ENCODE peak calls at places on chromosomes 2 and 18, in eight cellular contexts. One of them, this sample, is unnamed.

GRCh38 chr2:220648628-220649027 is 923.5 kb downstream of the EPHA4 start:
- DNase-seq in G401: no peak
- DNase-seq in CD4-positive, alpha-beta T cell: no peak
- DNase-seq in AG08396: no peak
- DNase-seq in astrocyte of the hippocampus: peak
- DNase-seq in hepatocyte: no peak
- DNase-seq in NCI-H1436 treated with DMSO at 0.1 percent for 48 hours: no peak
- DNase-seq in NCI-H1092 treated with DMSO at 0.1 percent for 48 hours: no peak
- DNase-seq in this sample: no peak

GRCh38 chr2:231604101-231604684 is 11.5 kb downstream of the TEX44 start:
- DNase-seq in hepatocyte: no peak
- DNase-seq in astrocyte of the hippocampus: no peak
- DNase-seq in NCI-H1436 treated with DMSO at 0.1 percent for 48 hours: peak
- DNase-seq in CD4-positive, alpha-beta T cell: peak
- DNase-seq in AG08396: no peak
- DNase-seq in G401: no peak
- DNase-seq in NCI-H1092 treated with DMSO at 0.1 percent for 48 hours: peak
- DNase-seq in this sample: peak

GRCh38 chr2:127695491-127696472 is 5.5 kb upstream of the SFT2D3 start:
- DNase-seq in CD4-positive, alpha-beta T cell: no peak
- DNase-seq in hepatocyte: peak
- DNase-seq in AG08396: peak
- DNase-seq in NCI-H1436 treated with DMSO at 0.1 percent for 48 hours: no peak
- DNase-seq in astrocyte of the hippocampus: peak
- DNase-seq in NCI-H1092 treated with DMSO at 0.1 percent for 48 hours: no peak
- DNase-seq in G401: no peak
- DNase-seq in this sample: no peak

GRCh38 chr2:113105047-113105446 is 22.4 kb upstream of the IL1RN start:
- DNase-seq in NCI-H1436 treated with DMSO at 0.1 percent for 48 hours: no peak
- DNase-seq in AG08396: peak
- DNase-seq in NCI-H1092 treated with DMSO at 0.1 percent for 48 hours: no peak
- DNase-seq in astrocyte of the hippocampus: peak
- DNase-seq in hepatocyte: no peak
- DNase-seq in G401: no peak
- DNase-seq in CD4-positive, alpha-beta T cell: no peak
- DNase-seq in this sample: no peak

GRCh38 chr2:117771969-117772630 is 42.4 kb upstream of the DDX18 start:
- DNase-seq in NCI-H1092 treated with DMSO at 0.1 percent for 48 hours: peak
- DNase-seq in G401: peak
- DNase-seq in astrocyte of the hippocampus: peak
- DNase-seq in AG08396: peak
- DNase-seq in NCI-H1436 treated with DMSO at 0.1 percent for 48 hours: no peak
- DNase-seq in hepatocyte: peak
- DNase-seq in CD4-positive, alpha-beta T cell: no peak
- DNase-seq in this sample: peak

GRCh38 chr2:177705511-177705910 is 312.9 kb downstream of the AGPS start:
- DNase-seq in G401: no peak
- DNase-seq in hepatocyte: no peak
- DNase-seq in CD4-positive, alpha-beta T cell: no peak
- DNase-seq in AG08396: no peak
- DNase-seq in NCI-H1436 treated with DMSO at 0.1 percent for 48 hours: no peak
- DNase-seq in NCI-H1092 treated with DMSO at 0.1 percent for 48 hours: no peak
- DNase-seq in astrocyte of the hippocampus: no peak
- DNase-seq in this sample: no peak

GRCh38 chr2:2872309-2872617 is 505.4 kb downstream of the EIPR1 start:
- DNase-seq in NCI-H1092 treated with DMSO at 0.1 percent for 48 hours: no peak
- DNase-seq in NCI-H1436 treated with DMSO at 0.1 percent for 48 hours: no peak
- DNase-seq in AG08396: no peak
- DNase-seq in CD4-positive, alpha-beta T cell: no peak
- DNase-seq in G401: no peak
- DNase-seq in astrocyte of the hippocampus: no peak
- DNase-seq in hepatocyte: no peak
- DNase-seq in this sample: no peak

GRCh38 chr2:64632855-64633819 is 20.6 kb downstream of the SERTAD2 start:
- DNase-seq in G401: no peak
- DNase-seq in astrocyte of the hippocampus: no peak
- DNase-seq in AG08396: peak
- DNase-seq in NCI-H1436 treated with DMSO at 0.1 percent for 48 hours: no peak
- DNase-seq in NCI-H1092 treated with DMSO at 0.1 percent for 48 hours: no peak
- DNase-seq in CD4-positive, alpha-beta T cell: no peak
- DNase-seq in hepatocyte: no peak
- DNase-seq in this sample: no peak

GRCh38 chr2:239310401-239311061 is 90.3 kb downstream of the HDAC4 start:
- DNase-seq in NCI-H1092 treated with DMSO at 0.1 percent for 48 hours: no peak
- DNase-seq in CD4-positive, alpha-beta T cell: no peak
- DNase-seq in NCI-H1436 treated with DMSO at 0.1 percent for 48 hours: no peak
- DNase-seq in hepatocyte: no peak
- DNase-seq in AG08396: no peak
- DNase-seq in astrocyte of the hippocampus: no peak
- DNase-seq in G401: no peak
- DNase-seq in this sample: no peak

GRCh38 chr2:209331291-209331844 is 92.5 kb upstream of the MAP2 start:
- DNase-seq in hepatocyte: peak
- DNase-seq in CD4-positive, alpha-beta T cell: no peak
- DNase-seq in NCI-H1436 treated with DMSO at 0.1 percent for 48 hours: peak
- DNase-seq in AG08396: no peak
- DNase-seq in G401: peak
- DNase-seq in astrocyte of the hippocampus: peak
- DNase-seq in NCI-H1092 treated with DMSO at 0.1 percent for 48 hours: peak
- DNase-seq in this sample: peak

GRCh38 chr2:60337142-60337497 is 216.3 kb downstream of the BCL11A start:
- DNase-seq in astrocyte of the hippocampus: no peak
- DNase-seq in G401: no peak
- DNase-seq in CD4-positive, alpha-beta T cell: no peak
- DNase-seq in NCI-H1092 treated with DMSO at 0.1 percent for 48 hours: no peak
- DNase-seq in NCI-H1436 treated with DMSO at 0.1 percent for 48 hours: no peak
- DNase-seq in AG08396: no peak
- DNase-seq in hepatocyte: no peak
- DNase-seq in this sample: no peak

GRCh38 chr2:26243643-26244478 is 571 bp downstream of the HADHA start:
- DNase-seq in G401: peak
- DNase-seq in NCI-H1436 treated with DMSO at 0.1 percent for 48 hours: no peak
- DNase-seq in NCI-H1092 treated with DMSO at 0.1 percent for 48 hours: peak
- DNase-seq in astrocyte of the hippocampus: peak
- DNase-seq in hepatocyte: peak
- DNase-seq in CD4-positive, alpha-beta T cell: no peak
- DNase-seq in AG08396: peak
- DNase-seq in this sample: peak

GRCh38 chr18:36314098-36314497 is 16.6 kb downstream of the FHOD3 start:
- DNase-seq in CD4-positive, alpha-beta T cell: no peak
- DNase-seq in astrocyte of the hippocampus: peak
- DNase-seq in NCI-H1436 treated with DMSO at 0.1 percent for 48 hours: no peak
- DNase-seq in AG08396: no peak
- DNase-seq in G401: no peak
- DNase-seq in hepatocyte: no peak
- DNase-seq in NCI-H1092 treated with DMSO at 0.1 percent for 48 hours: no peak
- DNase-seq in this sample: no peak

GRCh38 chr2:238240761-238241711 is 1.2 kb upstream of the HES6 start:
- DNase-seq in CD4-positive, alpha-beta T cell: no peak
- DNase-seq in AG08396: peak
- DNase-seq in NCI-H1436 treated with DMSO at 0.1 percent for 48 hours: peak
- DNase-seq in astrocyte of the hippocampus: peak
- DNase-seq in G401: peak
- DNase-seq in NCI-H1092 treated with DMSO at 0.1 percent for 48 hours: peak
- DNase-seq in hepatocyte: peak
- DNase-seq in this sample: peak

GRCh38 chr18:23912356-23912755 is 102.2 kb upstream of the TTC39C start:
- DNase-seq in AG08396: no peak
- DNase-seq in CD4-positive, alpha-beta T cell: no peak
- DNase-seq in hepatocyte: no peak
- DNase-seq in NCI-H1092 treated with DMSO at 0.1 percent for 48 hours: no peak
- DNase-seq in G401: no peak
- DNase-seq in astrocyte of the hippocampus: no peak
- DNase-seq in NCI-H1436 treated with DMSO at 0.1 percent for 48 hours: no peak
- DNase-seq in this sample: no peak

GRCh38 chr2:95353613-95354468 is 48.7 kb upstream of the FAHD2A start:
- DNase-seq in hepatocyte: no peak
- DNase-seq in CD4-positive, alpha-beta T cell: no peak
- DNase-seq in G401: no peak
- DNase-seq in NCI-H1092 treated with DMSO at 0.1 percent for 48 hours: no peak
- DNase-seq in NCI-H1436 treated with DMSO at 0.1 percent for 48 hours: no peak
- DNase-seq in astrocyte of the hippocampus: no peak
- DNase-seq in AG08396: no peak
- DNase-seq in this sample: no peak

GRCh38 chr2:81087646-81088045 is 783.1 kb upstream of the LRRTM1 start:
- DNase-seq in astrocyte of the hippocampus: no peak
- DNase-seq in CD4-positive, alpha-beta T cell: no peak
- DNase-seq in AG08396: no peak
- DNase-seq in NCI-H1436 treated with DMSO at 0.1 percent for 48 hours: no peak
- DNase-seq in G401: no peak
- DNase-seq in hepatocyte: no peak
- DNase-seq in NCI-H1092 treated with DMSO at 0.1 percent for 48 hours: no peak
- DNase-seq in this sample: no peak

GRCh38 chr2:73739101-73739500 is 2.0 kb upstream of the TPRKB start:
- DNase-seq in CD4-positive, alpha-beta T cell: no peak
- DNase-seq in G401: no peak
- DNase-seq in hepatocyte: no peak
- DNase-seq in NCI-H1436 treated with DMSO at 0.1 percent for 48 hours: no peak
- DNase-seq in NCI-H1092 treated with DMSO at 0.1 percent for 48 hours: no peak
- DNase-seq in AG08396: no peak
- DNase-seq in astrocyte of the hippocampus: no peak
- DNase-seq in this sample: no peak

GRCh38 chr2:73243884-73244570 is 9.9 kb downstream of the CCT7 start:
- DNase-seq in CD4-positive, alpha-beta T cell: no peak
- DNase-seq in NCI-H1092 treated with DMSO at 0.1 percent for 48 hours: no peak
- DNase-seq in astrocyte of the hippocampus: peak
- DNase-seq in NCI-H1436 treated with DMSO at 0.1 percent for 48 hours: no peak
- DNase-seq in G401: peak
- DNase-seq in hepatocyte: no peak
- DNase-seq in AG08396: no peak
- DNase-seq in this sample: no peak

GRCh38 chr2:225002039-225002655 is 40.1 kb downstream of the DOCK10 start:
- DNase-seq in NCI-H1436 treated with DMSO at 0.1 percent for 48 hours: no peak
- DNase-seq in G401: peak
- DNase-seq in hepatocyte: peak
- DNase-seq in AG08396: peak
- DNase-seq in astrocyte of the hippocampus: peak
- DNase-seq in NCI-H1092 treated with DMSO at 0.1 percent for 48 hours: peak
- DNase-seq in CD4-positive, alpha-beta T cell: peak
- DNase-seq in this sample: peak

GRCh38 chr18:41906528-41907256 is 48.3 kb upstream of the PIK3C3 start:
- DNase-seq in hepatocyte: peak
- DNase-seq in G401: peak
- DNase-seq in NCI-H1092 treated with DMSO at 0.1 percent for 48 hours: peak
- DNase-seq in AG08396: peak
- DNase-seq in CD4-positive, alpha-beta T cell: peak
- DNase-seq in astrocyte of the hippocampus: peak
- DNase-seq in NCI-H1436 treated with DMSO at 0.1 percent for 48 hours: peak
- DNase-seq in this sample: peak

GRCh38 chr2:15547100-15547499 is 14.0 kb downstream of the NBAS start:
- DNase-seq in hepatocyte: no peak
- DNase-seq in astrocyte of the hippocampus: no peak
- DNase-seq in AG08396: no peak
- DNase-seq in NCI-H1436 treated with DMSO at 0.1 percent for 48 hours: no peak
- DNase-seq in CD4-positive, alpha-beta T cell: no peak
- DNase-seq in NCI-H1092 treated with DMSO at 0.1 percent for 48 hours: no peak
- DNase-seq in G401: no peak
- DNase-seq in this sample: no peak

GRCh38 chr2:26503238-26503880 is 25.4 kb upstream of the OTOF start:
- DNase-seq in CD4-positive, alpha-beta T cell: peak
- DNase-seq in hepatocyte: peak
- DNase-seq in NCI-H1092 treated with DMSO at 0.1 percent for 48 hours: no peak
- DNase-seq in AG08396: peak
- DNase-seq in NCI-H1436 treated with DMSO at 0.1 percent for 48 hours: peak
- DNase-seq in G401: peak
- DNase-seq in astrocyte of the hippocampus: peak
- DNase-seq in this sample: peak

GRCh38 chr2:126448611-126449010 is 207.3 kb upstream of the GYPC start:
- DNase-seq in CD4-positive, alpha-beta T cell: no peak
- DNase-seq in astrocyte of the hippocampus: no peak
- DNase-seq in AG08396: no peak
- DNase-seq in NCI-H1436 treated with DMSO at 0.1 percent for 48 hours: no peak
- DNase-seq in G401: no peak
- DNase-seq in hepatocyte: no peak
- DNase-seq in NCI-H1092 treated with DMSO at 0.1 percent for 48 hours: no peak
- DNase-seq in this sample: no peak

GRCh38 chr2:138115664-138116063 is 151.4 kb downstream of the HNMT start:
- DNase-seq in AG08396: no peak
- DNase-seq in NCI-H1436 treated with DMSO at 0.1 percent for 48 hours: no peak
- DNase-seq in hepatocyte: no peak
- DNase-seq in astrocyte of the hippocampus: no peak
- DNase-seq in G401: no peak
- DNase-seq in NCI-H1092 treated with DMSO at 0.1 percent for 48 hours: no peak
- DNase-seq in CD4-positive, alpha-beta T cell: no peak
- DNase-seq in this sample: no peak

GRCh38 chr18:76369791-76370555 is 125.1 kb downstream of the ZNF516 start:
- DNase-seq in G401: no peak
- DNase-seq in astrocyte of the hippocampus: no peak
- DNase-seq in NCI-H1436 treated with DMSO at 0.1 percent for 48 hours: no peak
- DNase-seq in NCI-H1092 treated with DMSO at 0.1 percent for 48 hours: no peak
- DNase-seq in hepatocyte: no peak
- DNase-seq in CD4-positive, alpha-beta T cell: no peak
- DNase-seq in AG08396: no peak
- DNase-seq in this sample: no peak

GRCh38 chr2:111972955-111973565 is 74.7 kb downstream of the MERTK start:
- DNase-seq in CD4-positive, alpha-beta T cell: no peak
- DNase-seq in G401: no peak
- DNase-seq in NCI-H1092 treated with DMSO at 0.1 percent for 48 hours: no peak
- DNase-seq in astrocyte of the hippocampus: peak
- DNase-seq in AG08396: no peak
- DNase-seq in NCI-H1436 treated with DMSO at 0.1 percent for 48 hours: no peak
- DNase-seq in hepatocyte: no peak
- DNase-seq in this sample: no peak

GRCh38 chr2:37812414-37812813 is 112.7 kb upstream of the RMDN2 start:
- DNase-seq in hepatocyte: no peak
- DNase-seq in astrocyte of the hippocampus: no peak
- DNase-seq in AG08396: no peak
- DNase-seq in NCI-H1436 treated with DMSO at 0.1 percent for 48 hours: no peak
- DNase-seq in CD4-positive, alpha-beta T cell: no peak
- DNase-seq in NCI-H1092 treated with DMSO at 0.1 percent for 48 hours: no peak
- DNase-seq in G401: no peak
- DNase-seq in this sample: no peak

GRCh38 chr2:107669335-107669734 is 157.4 kb upstream of the RGPD4 start:
- DNase-seq in NCI-H1092 treated with DMSO at 0.1 percent for 48 hours: peak
- DNase-seq in AG08396: peak
- DNase-seq in G401: peak
- DNase-seq in hepatocyte: no peak
- DNase-seq in CD4-positive, alpha-beta T cell: no peak
- DNase-seq in astrocyte of the hippocampus: peak
- DNase-seq in NCI-H1436 treated with DMSO at 0.1 percent for 48 hours: no peak
- DNase-seq in this sample: peak

GRCh38 chr2:158394453-158394852 is 62.1 kb downstream of the CCDC148 start:
- DNase-seq in AG08396: no peak
- DNase-seq in astrocyte of the hippocampus: peak
- DNase-seq in NCI-H1436 treated with DMSO at 0.1 percent for 48 hours: no peak
- DNase-seq in NCI-H1092 treated with DMSO at 0.1 percent for 48 hours: no peak
- DNase-seq in G401: no peak
- DNase-seq in hepatocyte: peak
- DNase-seq in CD4-positive, alpha-beta T cell: no peak
- DNase-seq in this sample: no peak

GRCh38 chr2:15751477-15751876 is 159.8 kb downstream of the DDX1 start:
- DNase-seq in NCI-H1436 treated with DMSO at 0.1 percent for 48 hours: no peak
- DNase-seq in AG08396: no peak
- DNase-seq in NCI-H1092 treated with DMSO at 0.1 percent for 48 hours: no peak
- DNase-seq in hepatocyte: no peak
- DNase-seq in G401: no peak
- DNase-seq in astrocyte of the hippocampus: no peak
- DNase-seq in CD4-positive, alpha-beta T cell: no peak
- DNase-seq in this sample: no peak

GRCh38 chr2:227482638-227483340 is 10.8 kb downstream of the AGFG1 start:
- DNase-seq in NCI-H1436 treated with DMSO at 0.1 percent for 48 hours: no peak
- DNase-seq in astrocyte of the hippocampus: no peak
- DNase-seq in AG08396: peak
- DNase-seq in G401: peak
- DNase-seq in CD4-positive, alpha-beta T cell: no peak
- DNase-seq in NCI-H1092 treated with DMSO at 0.1 percent for 48 hours: no peak
- DNase-seq in hepatocyte: no peak
- DNase-seq in this sample: no peak

GRCh38 chr2:222751821-222752719 is 80.6 kb downstream of the MOGAT1 start:
- DNase-seq in hepatocyte: no peak
- DNase-seq in CD4-positive, alpha-beta T cell: no peak
- DNase-seq in G401: no peak
- DNase-seq in NCI-H1092 treated with DMSO at 0.1 percent for 48 hours: no peak
- DNase-seq in AG08396: no peak
- DNase-seq in NCI-H1436 treated with DMSO at 0.1 percent for 48 hours: no peak
- DNase-seq in astrocyte of the hippocampus: no peak
- DNase-seq in this sample: peak

GRCh38 chr2:233441161-233442027 is 87.1 kb downstream of the DGKD start:
- DNase-seq in NCI-H1436 treated with DMSO at 0.1 percent for 48 hours: no peak
- DNase-seq in astrocyte of the hippocampus: no peak
- DNase-seq in NCI-H1092 treated with DMSO at 0.1 percent for 48 hours: no peak
- DNase-seq in CD4-positive, alpha-beta T cell: no peak
- DNase-seq in AG08396: no peak
- DNase-seq in hepatocyte: no peak
- DNase-seq in G401: no peak
- DNase-seq in this sample: no peak